ENCODE peak calls at places on chromosomes 16 and 17, in six cellular contexts. R, X, Y, Z, O and L are unnamed samples. For H3K9me3, the result is how much of the 10 kb centered on the place peaks cover.

GRCh38 chr17:32142857-32143524 is 689 bp downstream of the RHOT1 start:
- DNase-seq in R (peak), X (peak), Y (peak), Z (no peak), O (no peak), L (no peak)

GRCh38 chr17:22277595-22277994 is 585.3 kb downstream of the KCNJ18 start:
- DNase-seq in R (no peak), X (no peak), Y (no peak), Z (no peak), O (no peak), L (no peak)

GRCh38 chr17:61337247-61337812 is 62.3 kb upstream of the TBX2 start:
- DNase-seq in R (no peak), X (no peak), Y (no peak), Z (no peak), O (no peak), L (no peak)

GRCh38 chr16:49701867-49702494 is 153.9 kb downstream of the ZNF423 start:
- DNase-seq in R (no peak), X (no peak), Y (peak), Z (no peak), O (no peak), L (no peak)

GRCh38 chr17:77449908-77450741 is 309.4 kb downstream of the SEC14L1 start:
- DNase-seq in R (peak), X (no peak), Y (peak), Z (no peak), O (no peak), L (no peak)

GRCh38 chr17:76263896-76264295 is 1.3 kb upstream of the UBALD2 start:
- DNase-seq in R (no peak), X (no peak), Y (no peak), Z (no peak), O (no peak), L (no peak)

GRCh38 chr16:67516296-67517177 is 12.1 kb upstream of the RIPOR1 start:
- DNase-seq in R (no peak), X (no peak), Y (no peak), Z (peak), O (no peak), L (no peak)

GRCh38 chr17:3843935-3844516 is 2.0 kb downstream of the NCBP3 start:
- DNase-seq in R (peak), X (peak), Y (no peak), Z (no peak), O (no peak), L (no peak)

GRCh38 chr16:23941025-23941424 is 105.2 kb downstream of the PRKCB start:
- DNase-seq in R (no peak), X (no peak), Y (no peak), Z (peak), O (no peak), L (no peak)

GRCh38 chr16:85431431-85432124 is 181.5 kb upstream of the GSE1 start:
- DNase-seq in R (no peak), X (no peak), Y (no peak), Z (no peak), O (peak), L (no peak)

GRCh38 chr16:75380870-75381269 is 52.4 kb downstream of the CFDP1 start:
- DNase-seq in R (no peak), X (no peak), Y (no peak), Z (no peak), O (no peak), L (no peak)

GRCh38 chr17:76843703-76844484 is 24.3 kb upstream of the MGAT5B start:
- DNase-seq in R (peak), X (no peak), Y (no peak), Z (no peak), O (no peak), L (no peak)

GRCh38 chr16:60905806-60906205 is 1130.4 kb downstream of the CDH8 start:
- DNase-seq in R (no peak), X (no peak), Y (peak), Z (no peak), O (no peak), L (no peak)

GRCh38 chr17:48600244-48601098 is 4.3 kb downstream of the HOXB6 start:
- DNase-seq in R (no peak), X (no peak), Y (no peak), Z (no peak), O (no peak), L (no peak)

GRCh38 chr16:3434373-3434772 is 8.9 kb downstream of the ZNF597 start:
- DNase-seq in R (no peak), X (no peak), Y (no peak), Z (no peak), O (no peak), L (no peak)

GRCh38 chr16:3431779-3432219 is 11.5 kb downstream of the ZNF597 start:
- DNase-seq in R (peak), X (peak), Y (no peak), Z (no peak), O (peak), L (no peak)
- H3K9me3 ChIP-seq in R (under half), X (under half), Y (under half), Z (under half), O (under half), L (under half)

GRCh38 chr16:35881654-35882053 is 2422.2 kb downstream of the TP53TG3F start:
- DNase-seq in R (no peak), X (no peak), Y (no peak), Z (no peak), O (no peak), L (no peak)
- H3K9me3 ChIP-seq in R (under half), X (under half), Y (under half), Z (under half), O (under half), L (under half)

GRCh38 chr16:55642611-55643010 is 13.2 kb upstream of the SLC6A2 start:
- DNase-seq in R (no peak), X (no peak), Y (no peak), Z (no peak), O (no peak), L (no peak)

GRCh38 chr16:55643161-55643970 is 12.4 kb upstream of the SLC6A2 start:
- DNase-seq in R (peak), X (no peak), Y (no peak), Z (no peak), O (no peak), L (no peak)

GRCh38 chr16:55638256-55638655 is 17.5 kb upstream of the SLC6A2 start:
- DNase-seq in R (no peak), X (no peak), Y (no peak), Z (no peak), O (no peak), L (no peak)

GRCh38 chr16:55641430-55642056 is 14.2 kb upstream of the SLC6A2 start:
- DNase-seq in R (no peak), X (no peak), Y (no peak), Z (no peak), O (no peak), L (no peak)

DNA sequence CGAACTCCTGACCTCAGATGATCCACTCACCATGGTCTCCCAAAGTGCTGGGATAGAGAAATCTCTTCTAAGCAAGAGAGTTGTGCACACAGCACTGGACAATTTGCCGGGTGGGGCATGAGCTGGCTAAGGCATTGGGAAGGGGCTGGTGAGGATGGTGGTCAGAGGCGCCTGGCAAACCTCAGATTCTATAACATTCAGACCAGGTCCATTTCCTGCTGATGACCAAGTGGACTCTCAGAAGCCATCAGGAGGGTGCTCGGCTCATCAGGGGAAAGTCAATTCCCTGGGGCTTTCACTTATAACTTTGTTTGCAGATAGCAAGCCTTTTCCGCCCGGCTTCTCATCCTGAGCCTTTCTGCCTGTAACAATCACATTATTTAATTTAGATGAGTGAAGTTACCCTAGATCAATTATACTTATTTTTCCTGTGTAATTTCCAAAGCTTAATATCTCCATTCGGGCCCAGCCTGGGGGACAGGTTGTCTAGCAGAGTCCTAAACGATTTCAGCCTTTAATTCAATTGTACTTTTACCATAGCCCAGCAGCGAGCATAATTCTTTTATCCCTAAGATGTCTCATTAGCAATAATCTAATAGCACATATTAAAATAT is 15.0 kb upstream of the SLC6A2 start:
- DNase-seq in R (no peak), X (no peak), Y (no peak), Z (no peak), O (no peak), L (no peak)
- H3K9me3 ChIP-seq in R (under half), X (under half), Y (under half), Z (under half), O (under half), L (under half)

GRCh38 chr16:35147556-35148504 is 1688.4 kb downstream of the TP53TG3F start:
- DNase-seq in R (no peak), X (no peak), Y (no peak), Z (peak), O (no peak), L (no peak)
- H3K9me3 ChIP-seq in R (under half), X (under half), Y (half or more), Z (under half), O (under half), L (under half)

GRCh38 chr16:35447010-35447558 is 1987.7 kb downstream of the TP53TG3F start:
- DNase-seq in R (no peak), X (no peak), Y (no peak), Z (no peak), O (no peak), L (no peak)

GRCh38 chr16:35449663-35450062 is 1990.3 kb downstream of the TP53TG3F start:
- DNase-seq in R (no peak), X (no peak), Y (no peak), Z (no peak), O (no peak), L (no peak)

GRCh38 chr16:35452471-35452870 is 1993.1 kb downstream of the TP53TG3F start:
- DNase-seq in R (no peak), X (no peak), Y (no peak), Z (peak), O (no peak), L (no peak)

GRCh38 chr16:35450648-35451047 is 1991.2 kb downstream of the TP53TG3F start:
- DNase-seq in R (no peak), X (no peak), Y (no peak), Z (no peak), O (no peak), L (no peak)
- H3K9me3 ChIP-seq in R (under half), X (under half), Y (half or more), Z (under half), O (under half), L (under half)

DNA sequence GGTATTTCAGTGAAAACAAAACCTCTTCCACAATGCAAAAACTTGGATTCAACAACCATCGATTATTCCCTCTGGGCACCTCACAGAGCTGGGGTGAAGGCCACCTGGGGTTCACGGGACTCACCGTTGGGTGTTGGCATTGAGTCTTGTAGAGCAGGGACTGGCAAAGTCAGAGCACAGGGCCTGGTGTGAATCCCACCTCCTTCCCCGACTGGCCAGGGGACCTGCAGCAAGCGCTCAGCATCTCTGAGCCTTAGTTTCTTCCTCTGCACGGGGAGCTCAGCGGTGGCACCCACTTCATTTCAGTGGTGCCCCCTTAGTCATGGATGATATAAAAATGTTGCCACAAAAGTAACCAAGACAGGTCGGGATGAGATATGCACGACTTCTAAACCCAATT is 100.4 kb downstream of the METRNL start:
- DNase-seq in R (no peak), X (no peak), Y (no peak), Z (peak), O (no peak), L (no peak)
- H3K9me3 ChIP-seq in R (under half), X (under half), Y (under half), Z (under half), O (under half), L (under half)

GRCh38 chr16:35411156-35411555 is 1951.7 kb downstream of the TP53TG3F start:
- DNase-seq in R (no peak), X (no peak), Y (no peak), Z (no peak), O (no peak), L (no peak)

GRCh38 chr16:35409503-35409902 is 1950.1 kb downstream of the TP53TG3F start:
- DNase-seq in R (no peak), X (no peak), Y (no peak), Z (no peak), O (no peak), L (no peak)

GRCh38 chr16:35410438-35410837 is 1951.0 kb downstream of the TP53TG3F start:
- DNase-seq in R (no peak), X (no peak), Y (no peak), Z (no peak), O (no peak), L (no peak)

GRCh38 chr16:35404273-35404672 is 1944.9 kb downstream of the TP53TG3F start:
- DNase-seq in R (no peak), X (no peak), Y (no peak), Z (no peak), O (no peak), L (no peak)

DNA sequence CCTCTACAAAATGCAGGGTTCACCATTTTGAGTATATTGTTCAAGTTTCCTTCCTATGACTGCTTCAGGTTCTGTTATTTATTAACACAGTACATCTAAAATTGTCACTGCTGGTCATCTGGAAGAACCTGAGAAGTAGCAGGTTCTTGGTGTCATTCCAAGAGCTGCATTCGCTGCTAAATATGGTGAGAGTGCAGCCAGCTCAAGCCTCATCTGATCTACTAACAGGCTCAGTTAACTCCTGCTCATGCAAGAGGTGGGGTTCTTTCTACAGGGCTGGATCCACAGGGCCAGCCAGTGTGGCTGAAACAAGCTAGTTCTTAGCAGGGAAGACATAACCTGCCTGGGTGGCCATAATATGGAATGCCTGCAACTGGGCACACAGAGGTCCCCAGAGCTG is 1946.1 kb downstream of the TP53TG3F start:
- DNase-seq in R (no peak), X (no peak), Y (no peak), Z (no peak), O (no peak), L (no peak)
- H3K9me3 ChIP-seq in R (under half), X (under half), Y (under half), Z (under half), O (under half), L (under half)

GRCh38 chr17:70338946-70339354 is 169.6 kb downstream of the KCNJ2 start:
- DNase-seq in R (no peak), X (no peak), Y (no peak), Z (no peak), O (no peak), L (no peak)
- H3K9me3 ChIP-seq in R (under half), X (under half), Y (under half), Z (under half), O (under half), L (under half)

GRCh38 chr16:68548947-68549346 is 9.9 kb downstream of the ZFP90 start:
- DNase-seq in R (no peak), X (peak), Y (no peak), Z (no peak), O (peak), L (no peak)
- H3K9me3 ChIP-seq in R (under half), X (under half), Y (under half), Z (under half), O (under half), L (under half)

DNA sequence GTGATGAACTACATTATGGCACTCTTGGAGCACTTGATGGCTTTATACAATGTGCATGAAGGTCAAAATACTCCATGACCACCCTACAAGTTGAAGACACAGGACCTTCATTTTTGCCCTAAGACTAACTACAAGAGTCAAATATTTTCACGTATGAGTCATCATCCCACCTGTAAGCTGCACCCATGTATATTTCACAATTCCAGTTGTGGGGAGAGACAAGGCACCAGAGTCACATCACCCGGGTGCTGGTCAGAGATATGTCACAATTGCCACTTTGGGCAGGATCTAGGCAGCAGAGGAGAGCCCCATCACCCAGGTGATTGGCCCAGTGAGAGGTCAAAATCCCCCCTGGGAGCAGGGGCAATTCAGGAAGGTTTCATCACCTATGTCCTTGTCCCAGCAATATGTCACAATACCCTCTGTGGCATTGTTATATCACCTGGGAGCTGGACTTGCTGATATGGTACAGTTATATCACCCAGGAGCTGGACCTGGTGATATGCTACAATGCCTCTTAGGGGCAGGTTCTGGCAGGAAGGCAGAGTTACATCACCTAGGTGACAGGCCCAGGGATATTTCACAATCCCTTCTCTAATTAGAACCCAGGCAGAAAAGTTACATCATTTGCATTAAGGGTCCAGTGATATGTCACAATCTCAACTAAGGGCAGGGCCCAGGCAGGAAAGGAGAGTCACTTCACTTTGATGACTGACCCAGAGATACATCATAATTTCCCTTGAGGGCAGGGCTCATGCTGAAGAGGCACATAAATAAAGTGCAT is 1839.2 kb downstream of the TP53TG3F start:
- DNase-seq in R (no peak), X (no peak), Y (no peak), Z (peak), O (no peak), L (no peak)
- H3K9me3 ChIP-seq in R (under half), X (under half), Y (under half), Z (under half), O (under half), L (under half)